ENCODE peak calls at places on chromosomes 3 and 15, in five cellular contexts. D is PC-3, K is GM12865, F is choroid plexus epithelial cell, W is keratinocyte. O is an unnamed sample.

GRCh38 chr3:30124435-30125390 is 481.7 kb upstream of the TGFBR2 start:
- DNase-seq in D (peak), K (no peak), F (peak), W (no peak), O (peak)

GRCh38 chr15:99306694-99307338 is 55.5 kb downstream of the LRRC28 start:
- DNase-seq in D (no peak), K (no peak), F (no peak), W (no peak), O (no peak)

GRCh38 chr15:88882745-88883144 is 12.6 kb downstream of the HAPLN3 start:
- DNase-seq in D (peak), K (no peak), F (peak), W (no peak), O (peak)

GRCh38 chr3:154666542-154666941 is 236.6 kb upstream of the GPR149 start:
- DNase-seq in D (no peak), K (no peak), F (no peak), W (no peak), O (no peak)

GRCh38 chr3:165624761-165625160 is 212.5 kb downstream of the BCHE start:
- DNase-seq in D (peak), K (peak), F (peak), W (peak), O (peak)

GRCh38 chr3:126433496-126434263 is 39.0 kb downstream of the CFAP100 start:
- DNase-seq in D (no peak), K (no peak), F (no peak), W (no peak), O (no peak)

GRCh38 chr15:36814085-36814484 is 234.7 kb downstream of the CDIN1 start:
- DNase-seq in D (no peak), K (no peak), F (no peak), W (no peak), O (no peak)

GRCh38 chr3:69764861-69765260 is 25.6 kb downstream of the MITF start:
- DNase-seq in D (no peak), K (no peak), F (peak), W (no peak), O (no peak)

GRCh38 chr3:11288786-11289637 is 16.8 kb downstream of the ATG7 start:
- DNase-seq in D (peak), K (peak), F (peak), W (peak), O (peak)

GRCh38 chr3:100972867-100973266 is 20.4 kb downstream of the ABI3BP start:
- DNase-seq in D (peak), K (no peak), F (peak), W (no peak), O (no peak)

GRCh38 chr3:69425249-69425648 is 39.4 kb upstream of the FRMD4B start:
- DNase-seq in D (peak), K (peak), F (peak), W (no peak), O (no peak)

GRCh38 chr15:69592954-69593353 is 140.3 kb downstream of the RPLP1 start:
- DNase-seq in D (no peak), K (no peak), F (no peak), W (no peak), O (no peak)

GRCh38 chr3:11604139-11604895 is 39.4 kb downstream of the VGLL4 start:
- DNase-seq in D (no peak), K (no peak), F (peak), W (no peak), O (peak)

GRCh38 chr3:137110392-137110996 is 152.7 kb downstream of the IL20RB start:
- DNase-seq in D (peak), K (peak), F (peak), W (no peak), O (peak)

GRCh38 chr15:91376016-91376415 is 276.0 kb downstream of the SV2B start:
- DNase-seq in D (no peak), K (no peak), F (no peak), W (no peak), O (no peak)

DNA sequence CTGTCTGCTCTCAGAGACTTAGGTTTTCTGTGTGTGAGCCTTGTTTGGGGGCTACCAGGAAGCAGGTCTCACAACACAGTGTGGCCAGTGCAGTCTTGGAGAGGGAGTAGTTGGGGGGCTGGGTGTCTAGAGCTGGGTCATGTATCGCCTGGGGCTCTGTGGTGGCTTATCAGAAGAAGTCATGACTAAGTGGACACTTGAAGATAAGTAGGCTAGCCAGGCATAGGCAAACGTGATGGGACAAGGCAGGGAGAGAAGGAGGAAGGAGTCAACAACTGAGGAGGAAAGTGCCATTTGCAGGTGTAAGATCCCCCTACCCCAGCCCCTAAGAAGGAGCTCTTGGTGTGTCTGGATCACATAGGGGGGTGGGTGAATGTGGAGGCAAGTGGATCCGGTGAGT is 352.3 kb downstream of the LRTM1 start:
- DNase-seq in D (no peak), K (no peak), F (no peak), W (no peak), O (no peak)
- H3K4me3 ChIP-seq in D (no peak), K (no peak), F (no peak), W (no peak), O (no peak)

DNA sequence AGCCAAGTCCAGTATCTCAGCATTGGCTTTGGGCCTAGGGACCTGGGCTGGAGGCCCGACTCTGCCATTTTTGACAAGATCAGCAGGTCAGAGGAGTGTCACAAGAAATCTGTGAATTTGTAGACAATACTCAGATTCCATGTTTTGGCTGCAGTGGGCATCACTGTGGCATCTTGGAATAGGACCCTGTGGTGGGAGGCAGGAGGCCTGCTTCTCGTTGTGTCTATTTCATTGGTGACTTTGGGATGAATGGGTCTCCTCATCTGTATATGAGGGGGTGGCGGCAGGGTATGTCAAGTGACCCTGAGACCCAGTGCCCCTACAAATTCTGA is 3.3 kb downstream of the C15orf39 start:
- DNase-seq in D (no peak), K (no peak), F (no peak), W (no peak), O (no peak)
- TF ChIP-seq CTCF in D (no peak), K (no peak), F (no peak), W (no peak), O (no peak)

GRCh38 chr15:79972861-79973260 is 1.9 kb upstream of the BCL2A1 start:
- DNase-seq in D (no peak), K (no peak), F (no peak), W (no peak), O (no peak)

GRCh38 chr15:79973445-79974180 is 2.6 kb upstream of the BCL2A1 start:
- DNase-seq in D (no peak), K (peak), F (no peak), W (no peak), O (no peak)

GRCh38 chr15:79969175-79969574 is 1.8 kb downstream of the BCL2A1 start:
- DNase-seq in D (no peak), K (no peak), F (no peak), W (no peak), O (no peak)

GRCh38 chr15:79967331-79968182 is 3.4 kb downstream of the BCL2A1 start:
- DNase-seq in D (peak), K (peak), F (no peak), W (no peak), O (no peak)

GRCh38 chr15:79970921-79971434 is at the start of gene BCL2A1:
- DNase-seq in D (peak), K (peak), F (peak), W (peak), O (peak)
- H3K4me3 ChIP-seq in D (peak), K (peak), F (peak), W (no peak), O (peak)

GRCh38 chr15:62066663-62067447 is at the start of gene C2CD4A:
- DNase-seq in D (peak), K (peak), F (peak), W (no peak), O (no peak)

GRCh38 chr15:62069551-62069950 is 2.8 kb downstream of the C2CD4A start:
- DNase-seq in D (no peak), K (no peak), F (no peak), W (no peak), O (no peak)

GRCh38 chr15:62068787-62069170 is 2.0 kb downstream of the C2CD4A start:
- DNase-seq in D (no peak), K (no peak), F (no peak), W (no peak), O (no peak)

GRCh38 chr15:62067448-62068044 is 769 bp downstream of the C2CD4A start:
- DNase-seq in D (peak), K (no peak), F (no peak), W (no peak), O (no peak)

DNA sequence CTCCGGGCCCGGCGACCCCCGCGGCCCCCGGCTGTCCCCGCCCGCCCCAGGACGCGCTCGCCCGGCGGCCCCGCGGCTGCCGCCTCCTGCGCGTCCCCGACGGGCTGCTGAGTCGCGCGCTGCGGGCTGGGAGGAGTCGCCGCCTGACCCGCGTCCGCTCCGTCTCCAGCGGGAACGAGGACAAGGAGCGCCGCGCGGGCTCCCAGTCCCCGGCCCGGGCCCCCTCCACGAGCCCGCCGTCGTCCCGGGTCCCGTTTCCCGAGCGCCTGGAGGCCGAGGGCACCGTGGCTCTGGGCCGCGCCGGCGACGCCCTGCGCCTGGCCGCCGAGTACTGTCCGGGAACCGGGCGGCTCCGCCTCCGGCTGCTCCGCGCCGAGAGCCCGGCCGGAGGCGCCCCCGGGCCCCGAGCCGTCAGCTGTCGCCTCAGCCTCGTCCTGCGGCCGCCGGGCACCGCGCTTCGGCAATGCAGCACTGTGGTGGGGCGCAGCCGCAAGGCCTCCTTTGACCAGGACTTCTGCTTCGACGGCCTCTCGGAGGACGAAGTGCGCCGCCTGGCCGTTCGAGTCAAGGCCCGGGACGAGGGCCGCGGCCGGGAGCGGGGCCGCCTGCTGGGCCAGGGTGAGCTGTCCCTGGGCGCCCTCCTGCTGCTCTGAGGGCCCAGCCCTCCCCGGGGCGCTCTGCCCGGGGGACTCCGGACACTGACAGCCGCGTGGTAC is 1.5 kb downstream of the C2CD4A start:
- DNase-seq in D (peak), K (peak), F (no peak), W (no peak), O (no peak)
- TF ChIP-seq CTCF in D (peak), K (no peak), F (peak), W (no peak), O (no peak)

DNA sequence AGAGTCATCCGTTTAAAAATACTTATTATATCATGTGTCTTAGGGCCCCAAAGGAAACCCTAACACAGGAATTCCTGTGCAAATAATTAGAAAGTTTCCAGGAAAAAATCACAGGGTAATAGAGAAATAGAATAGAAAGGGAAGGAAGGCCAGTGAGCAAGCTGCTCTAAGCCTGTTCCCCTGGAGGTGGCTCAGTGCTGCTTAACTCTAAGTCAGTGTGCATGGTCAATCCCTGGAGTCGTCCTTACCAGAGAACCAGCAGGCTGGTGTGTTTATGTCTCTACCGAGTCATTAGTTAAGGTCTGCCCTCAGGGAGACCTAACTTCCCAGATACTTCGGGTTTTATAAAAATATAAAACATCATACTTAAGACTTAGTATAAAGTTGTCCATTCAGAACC is 21.0 kb upstream of the MCF2L2 start:
- DNase-seq in D (no peak), K (no peak), F (peak), W (no peak), O (peak)
- H3K4me3 ChIP-seq in D (no peak), K (no peak), F (no peak), W (no peak), O (peak)

GRCh38 chr15:43347114-43347513 is 16.7 kb upstream of the LCMT2 start:
- DNase-seq in D (no peak), K (no peak), F (no peak), W (no peak), O (no peak)

DNA sequence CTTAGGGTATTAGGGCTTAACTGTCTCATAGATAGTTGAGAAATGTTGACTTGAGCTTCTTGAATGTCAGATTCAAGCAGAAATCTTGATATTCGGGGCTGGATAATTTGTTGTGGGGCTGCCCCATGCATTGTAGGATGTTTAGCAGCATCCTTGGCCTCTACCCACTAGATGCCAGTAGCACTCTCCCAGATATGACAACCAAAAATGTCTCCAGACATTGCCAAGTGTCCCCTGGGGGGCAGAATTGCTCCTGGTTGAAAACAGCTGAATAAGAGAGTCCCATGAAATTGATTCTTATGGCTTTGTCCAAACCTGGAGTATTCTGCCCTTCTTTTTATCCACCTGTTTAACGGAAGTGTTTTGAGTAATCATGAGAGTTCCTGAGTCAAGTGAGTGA is 15.9 kb upstream of the LCMT2 start:
- DNase-seq in D (peak), K (no peak), F (no peak), W (no peak), O (no peak)
- TF ChIP-seq CTCF in D (no peak), K (no peak), F (no peak), W (no peak), O (no peak)

DNA sequence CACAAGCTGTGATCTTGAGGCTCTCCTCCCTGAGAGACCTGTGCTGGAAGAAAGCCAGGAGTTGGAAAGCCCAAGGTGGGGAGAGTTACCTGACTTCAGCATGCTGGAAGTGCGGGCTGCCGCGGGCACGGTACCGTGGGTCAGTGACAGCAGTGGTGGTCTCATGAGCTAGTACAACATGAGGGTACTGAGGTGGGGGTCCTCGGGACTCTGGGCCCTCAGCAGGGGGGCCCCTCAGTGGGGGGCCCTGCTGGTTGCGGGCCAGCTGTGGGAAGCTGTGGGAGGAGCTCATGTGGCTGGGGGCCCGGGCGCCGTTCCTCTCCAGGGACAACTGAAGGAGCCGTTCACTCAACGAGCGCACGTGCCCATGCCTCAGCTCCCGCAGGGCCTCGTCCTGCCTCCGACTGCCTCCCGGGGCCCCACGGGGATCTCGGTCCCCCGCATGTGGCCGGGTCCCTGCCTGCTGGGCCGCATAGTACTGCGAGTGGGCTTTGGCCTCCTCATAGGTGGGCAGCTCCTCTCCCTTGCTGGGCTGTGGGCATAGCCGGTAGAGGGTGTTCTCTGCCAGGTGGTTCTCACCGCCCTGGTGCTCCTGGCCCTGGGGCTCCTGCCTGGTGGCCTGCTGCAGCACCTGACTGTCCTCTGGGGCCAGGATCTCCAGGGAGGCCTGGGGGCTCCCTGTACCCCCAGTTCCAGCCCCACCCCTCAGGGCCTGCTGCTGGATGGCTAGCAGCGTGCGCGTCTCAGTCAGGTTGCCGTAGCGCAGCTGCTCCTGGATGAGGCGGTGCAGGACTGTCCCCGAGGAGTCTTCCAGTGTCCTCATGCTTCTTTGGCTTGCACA is 3.4 kb downstream of the AMOTL2 start:
- DNase-seq in D (no peak), K (no peak), F (no peak), W (no peak), O (no peak)
- H3K4me3 ChIP-seq in D (no peak), K (no peak), F (peak), W (peak), O (no peak)

DNA sequence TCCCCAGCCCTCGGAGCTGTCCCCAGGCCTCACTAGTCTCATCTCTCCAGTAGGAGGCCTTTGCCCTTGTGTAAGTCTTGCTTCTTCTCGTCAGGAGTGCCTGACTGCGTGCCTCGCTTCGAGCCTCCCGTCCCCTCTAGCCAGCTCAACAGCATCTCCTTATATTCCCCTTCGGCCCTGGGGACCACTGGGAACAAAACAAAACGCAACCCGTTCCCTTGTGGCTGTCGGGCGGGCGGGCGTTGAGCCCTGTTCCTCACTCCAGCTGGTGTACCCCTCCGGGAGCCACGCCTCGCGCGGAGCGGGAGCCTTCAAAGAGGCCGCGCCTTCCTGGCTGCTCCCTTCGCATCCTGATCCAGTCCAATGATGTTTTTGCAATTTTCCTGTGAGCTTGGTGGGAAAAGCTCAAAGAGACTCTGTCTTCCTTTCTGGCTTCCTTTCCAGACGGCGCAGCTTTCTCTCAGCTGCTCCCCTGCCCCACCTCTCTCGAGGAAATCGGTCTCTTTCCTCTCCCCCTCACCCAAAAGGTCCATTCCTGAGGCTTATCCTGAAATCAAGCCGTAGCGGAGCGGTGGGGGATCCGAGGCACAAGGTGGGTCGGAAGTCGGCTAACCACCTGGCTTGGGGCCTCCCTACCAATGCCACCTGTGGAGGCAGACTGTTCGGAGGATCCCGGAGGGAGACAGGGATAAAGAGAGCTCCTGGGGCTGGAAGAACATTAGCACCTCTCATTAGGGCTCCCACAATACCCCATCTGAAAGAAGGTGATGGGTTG is 33.4 kb upstream of the SRP14 start:
- DNase-seq in D (no peak), K (no peak), F (no peak), W (no peak), O (no peak)
- TF ChIP-seq CTCF in D (no peak), K (no peak), F (no peak), W (no peak), O (no peak)

DNA sequence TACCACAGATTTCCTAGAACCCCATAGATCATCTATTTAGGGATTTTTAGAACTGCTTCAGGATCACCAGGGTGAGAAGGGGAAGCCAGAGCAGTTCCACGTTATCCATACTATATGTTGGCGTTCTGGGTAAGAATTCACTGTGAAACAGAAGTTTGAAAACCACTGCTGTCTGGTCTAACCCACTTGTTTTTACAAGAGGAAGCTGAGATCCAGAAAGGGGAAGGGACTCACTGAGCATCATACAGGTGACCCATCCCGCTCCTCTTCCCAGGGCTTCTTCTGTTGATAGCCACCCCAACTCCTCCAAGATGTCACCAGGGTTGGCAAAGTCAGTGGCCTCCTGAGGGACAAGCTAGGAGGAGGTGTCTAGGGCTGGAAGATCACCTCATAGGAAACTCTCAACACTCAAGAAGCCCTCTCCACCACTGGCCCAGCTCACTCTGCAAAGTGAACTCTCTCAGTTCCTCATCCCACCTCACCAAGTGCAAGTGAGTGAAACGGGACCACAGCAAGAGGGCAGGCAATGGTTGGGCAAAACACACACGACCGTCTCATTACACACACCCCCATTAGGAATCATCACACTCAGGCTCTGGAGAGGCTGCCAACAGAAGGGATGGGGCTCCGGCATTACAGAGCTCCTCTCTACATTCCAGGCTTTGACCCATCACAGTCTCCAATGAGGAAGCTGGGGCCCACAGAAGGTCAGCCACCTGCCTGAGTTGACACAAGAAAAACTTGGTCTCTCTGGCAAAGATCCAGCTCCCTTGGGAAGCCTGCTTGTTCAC is 1.8 kb downstream of the DAPK2 start:
- DNase-seq in D (no peak), K (peak), F (peak), W (no peak), O (no peak)
- H3K4me3 ChIP-seq in D (no peak), K (peak), F (peak), W (no peak), O (no peak)

O was measured in brain microvascular endothelial cell.